ENCODE peak calls at places on chromosomes 3 and 15, in seven cellular contexts. One of them, this sample, is unnamed.

GRCh38 chr15:91634163-91634562 is 219.3 kb upstream of the SLCO3A1 start:
- DNase-seq in IMR-90: no peak
- DNase-seq in nephron progenitor cell: no peak
- DNase-seq in GM23338: no peak
- DNase-seq in HFFc6: no peak
- DNase-seq in ovary: no peak
- DNase-seq in astrocyte of the cerebellum: no peak
- DNase-seq in this sample: no peak

GRCh38 chr15:67101981-67102929 is 36.9 kb downstream of the SMAD3 start:
- DNase-seq in GM23338: no peak
- DNase-seq in astrocyte of the cerebellum: peak; percentile 87
- DNase-seq in ovary: no peak
- DNase-seq in IMR-90: peak; percentile 87
- DNase-seq in nephron progenitor cell: no peak
- DNase-seq in HFFc6: peak; percentile 77
- DNase-seq in this sample: peak; percentile 41

GRCh38 chr15:90529369-90530249 is at the start of gene CRTC3:
- DNase-seq in IMR-90: peak; percentile 48
- DNase-seq in ovary: peak; percentile 76
- DNase-seq in nephron progenitor cell: peak; percentile 64
- DNase-seq in astrocyte of the cerebellum: no peak
- DNase-seq in HFFc6: peak; percentile 26
- DNase-seq in GM23338: peak; percentile 48
- DNase-seq in this sample: peak; percentile 44

GRCh38 chr3:128492353-128493220 is at the start of gene GATA2:
- DNase-seq in IMR-90: no peak
- DNase-seq in astrocyte of the cerebellum: no peak
- DNase-seq in GM23338: peak; percentile 68
- DNase-seq in ovary: no peak
- DNase-seq in HFFc6: peak; percentile 24
- DNase-seq in nephron progenitor cell: peak; percentile 68
- DNase-seq in this sample: peak; percentile 33

GRCh38 chr15:76065267-76065666 is 5.5 kb downstream of the TMEM266 start:
- DNase-seq in GM23338: no peak
- DNase-seq in astrocyte of the cerebellum: no peak
- DNase-seq in nephron progenitor cell: no peak
- DNase-seq in IMR-90: no peak
- DNase-seq in ovary: no peak
- DNase-seq in HFFc6: no peak
- DNase-seq in this sample: no peak

GRCh38 chr3:187836848-187837770 is 91.8 kb upstream of the BCL6 start:
- DNase-seq in GM23338: no peak
- DNase-seq in astrocyte of the cerebellum: peak; percentile 38
- DNase-seq in ovary: no peak
- DNase-seq in HFFc6: peak; percentile 8
- DNase-seq in nephron progenitor cell: no peak
- DNase-seq in IMR-90: peak; percentile 10
- DNase-seq in this sample: peak; percentile 13

GRCh38 chr15:100895721-100896120 is 16.1 kb downstream of the ALDH1A3 start:
- DNase-seq in GM23338: no peak
- DNase-seq in astrocyte of the cerebellum: no peak
- DNase-seq in ovary: no peak
- DNase-seq in nephron progenitor cell: no peak
- DNase-seq in IMR-90: no peak
- DNase-seq in HFFc6: no peak
- DNase-seq in this sample: no peak

GRCh38 chr3:172154768-172155649 is 115.6 kb downstream of the FNDC3B start:
- DNase-seq in IMR-90: no peak
- DNase-seq in HFFc6: no peak
- DNase-seq in nephron progenitor cell: no peak
- DNase-seq in ovary: no peak
- DNase-seq in astrocyte of the cerebellum: no peak
- DNase-seq in GM23338: no peak
- DNase-seq in this sample: no peak

GRCh38 chr3:192850501-192850981 is 67.1 kb downstream of the MB21D2 start:
- DNase-seq in ovary: no peak
- DNase-seq in IMR-90: peak; percentile 86
- DNase-seq in nephron progenitor cell: no peak
- DNase-seq in astrocyte of the cerebellum: no peak
- DNase-seq in GM23338: no peak
- DNase-seq in HFFc6: peak; percentile 48
- DNase-seq in this sample: peak; percentile 54

GRCh38 chr3:20041197-20041780 is 1.0 kb downstream of the KAT2B start:
- DNase-seq in ovary: peak; percentile 75
- DNase-seq in GM23338: peak; percentile 70
- DNase-seq in HFFc6: peak; percentile 40
- DNase-seq in IMR-90: peak; percentile 56
- DNase-seq in astrocyte of the cerebellum: no peak
- DNase-seq in nephron progenitor cell: peak; percentile 83
- DNase-seq in this sample: peak; percentile 84

GRCh38 chr15:67127334-67127664 is 61.9 kb downstream of the SMAD3 start:
- DNase-seq in astrocyte of the cerebellum: no peak
- DNase-seq in GM23338: no peak
- DNase-seq in nephron progenitor cell: no peak
- DNase-seq in ovary: no peak
- DNase-seq in HFFc6: no peak
- DNase-seq in IMR-90: no peak
- DNase-seq in this sample: no peak

GRCh38 chr3:160449660-160450598 is at the start of gene TRIM59:
- DNase-seq in IMR-90: peak; percentile 97
- DNase-seq in nephron progenitor cell: peak; percentile 97
- DNase-seq in HFFc6: peak; percentile 98
- DNase-seq in astrocyte of the cerebellum: peak; percentile 93
- DNase-seq in GM23338: peak; percentile 99
- DNase-seq in ovary: peak; percentile 82
- DNase-seq in this sample: peak; percentile 98

GRCh38 chr15:89095556-89095955 is 7.3 kb downstream of the ABHD2 start:
- DNase-seq in IMR-90: no peak
- DNase-seq in HFFc6: no peak
- DNase-seq in ovary: no peak
- DNase-seq in astrocyte of the cerebellum: no peak
- DNase-seq in GM23338: no peak
- DNase-seq in nephron progenitor cell: no peak
- DNase-seq in this sample: no peak

GRCh38 chr15:60790641-60791040 is 311.7 kb upstream of the ICE2 start:
- DNase-seq in astrocyte of the cerebellum: no peak
- DNase-seq in IMR-90: no peak
- DNase-seq in HFFc6: no peak
- DNase-seq in nephron progenitor cell: no peak
- DNase-seq in GM23338: no peak
- DNase-seq in ovary: no peak
- DNase-seq in this sample: no peak

GRCh38 chr15:49088996-49089395 is 42.8 kb upstream of the SECISBP2L start:
- DNase-seq in GM23338: no peak
- DNase-seq in astrocyte of the cerebellum: no peak
- DNase-seq in IMR-90: no peak
- DNase-seq in ovary: no peak
- DNase-seq in nephron progenitor cell: no peak
- DNase-seq in HFFc6: no peak
- DNase-seq in this sample: no peak

GRCh38 chr3:60588806-60589205 is 662.4 kb downstream of the FHIT start:
- DNase-seq in nephron progenitor cell: no peak
- DNase-seq in astrocyte of the cerebellum: peak; percentile 22
- DNase-seq in IMR-90: peak; percentile 85
- DNase-seq in ovary: no peak
- DNase-seq in HFFc6: peak; percentile 77
- DNase-seq in GM23338: no peak
- DNase-seq in this sample: no peak

GRCh38 chr3:23723930-23724329 is 81.8 kb upstream of the UBE2E1 start:
- DNase-seq in HFFc6: no peak
- DNase-seq in GM23338: no peak
- DNase-seq in ovary: no peak
- DNase-seq in astrocyte of the cerebellum: no peak
- DNase-seq in nephron progenitor cell: no peak
- DNase-seq in IMR-90: no peak
- DNase-seq in this sample: no peak

GRCh38 chr3:152309535-152310317 is 41.0 kb downstream of the MBNL1 start:
- DNase-seq in nephron progenitor cell: no peak
- DNase-seq in astrocyte of the cerebellum: peak; percentile 36
- DNase-seq in GM23338: no peak
- DNase-seq in IMR-90: peak; percentile 83
- DNase-seq in HFFc6: peak; percentile 66
- DNase-seq in ovary: no peak
- DNase-seq in this sample: no peak

GRCh38 chr3:58776231-58776630 is 109.7 kb upstream of the FAM3D start:
- DNase-seq in IMR-90: no peak
- DNase-seq in nephron progenitor cell: no peak
- DNase-seq in astrocyte of the cerebellum: no peak
- DNase-seq in GM23338: peak; percentile 35
- DNase-seq in ovary: no peak
- DNase-seq in HFFc6: no peak
- DNase-seq in this sample: no peak

GRCh38 chr3:30618508-30618907 is 12.1 kb downstream of the TGFBR2 start:
- DNase-seq in HFFc6: no peak
- DNase-seq in ovary: no peak
- DNase-seq in GM23338: no peak
- DNase-seq in astrocyte of the cerebellum: no peak
- DNase-seq in IMR-90: no peak
- DNase-seq in nephron progenitor cell: no peak
- DNase-seq in this sample: no peak

DNA sequence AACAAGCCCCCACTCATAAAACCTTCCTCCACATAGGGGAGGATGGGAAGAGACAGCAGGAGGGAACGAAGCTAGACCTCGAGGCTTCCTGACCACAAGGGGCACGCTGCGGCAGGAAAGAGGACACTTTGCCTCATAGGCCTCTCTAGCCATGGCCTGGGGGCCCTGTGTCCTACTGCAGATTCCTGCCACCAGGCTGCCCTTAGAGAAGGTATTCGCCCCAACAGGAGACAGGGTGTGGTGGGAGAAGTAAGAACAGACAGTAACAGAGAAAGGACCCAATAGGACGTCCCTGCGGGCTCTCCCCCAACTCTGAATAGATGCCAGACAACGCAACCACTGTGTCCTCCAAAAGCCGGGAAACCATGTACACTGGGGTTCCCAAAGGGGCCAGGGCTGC is 36.8 kb downstream of the ADCY5 start:
- DNase-seq in nephron progenitor cell: no peak
- DNase-seq in IMR-90: no peak
- DNase-seq in GM23338: peak; percentile 64
- DNase-seq in astrocyte of the cerebellum: no peak
- DNase-seq in ovary: peak; percentile 46
- DNase-seq in HFFc6: no peak
- DNase-seq in this sample: no peak
- TF ChIP-seq CTCF in nephron progenitor cell: no peak
- TF ChIP-seq CTCF in IMR-90: no peak
- TF ChIP-seq CTCF in GM23338: peak; percentile 38
- TF ChIP-seq CTCF in astrocyte of the cerebellum: no peak
- TF ChIP-seq CTCF in ovary: peak; percentile 40
- TF ChIP-seq CTCF in HFFc6: peak; percentile 45
- TF ChIP-seq CTCF in this sample: no peak

GRCh38 chr3:81871358-81872152 is 110.1 kb upstream of the GBE1 start:
- DNase-seq in IMR-90: no peak
- DNase-seq in ovary: no peak
- DNase-seq in nephron progenitor cell: no peak
- DNase-seq in astrocyte of the cerebellum: no peak
- DNase-seq in GM23338: peak; percentile 32
- DNase-seq in HFFc6: no peak
- DNase-seq in this sample: no peak
- TF ChIP-seq CTCF in IMR-90: peak; percentile 5
- TF ChIP-seq CTCF in ovary: no peak
- TF ChIP-seq CTCF in nephron progenitor cell: peak; percentile 21
- TF ChIP-seq CTCF in astrocyte of the cerebellum: no peak
- TF ChIP-seq CTCF in GM23338: no peak
- TF ChIP-seq CTCF in HFFc6: peak; percentile 53
- TF ChIP-seq CTCF in this sample: no peak

DNA sequence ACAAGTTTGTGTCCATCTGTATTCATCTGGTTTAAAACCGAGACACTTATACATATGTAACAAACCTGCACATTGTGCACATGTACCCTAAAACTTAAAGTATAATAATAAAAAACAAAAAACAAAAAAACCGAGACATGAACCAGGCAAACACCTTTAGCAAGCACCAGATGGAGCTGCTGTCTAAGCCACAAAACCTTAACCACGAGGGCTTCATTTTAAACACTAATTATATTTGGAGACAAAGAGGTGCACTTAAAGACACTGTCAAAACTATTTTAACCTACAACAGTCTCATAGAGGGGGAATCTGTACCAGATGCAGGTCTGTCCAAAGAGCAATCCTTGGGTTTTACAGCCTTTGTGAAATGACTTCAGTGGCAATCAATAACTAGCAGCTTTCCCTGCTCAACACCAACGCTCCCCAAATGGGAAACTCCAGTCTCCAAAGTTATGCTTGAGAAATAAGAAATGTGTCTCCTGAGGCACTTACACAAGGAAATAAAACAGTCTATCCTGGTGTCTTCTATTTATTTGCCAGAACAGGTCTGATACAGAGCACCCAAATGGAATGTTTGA is 115.7 kb upstream of the TSPAN3 start:
- DNase-seq in HFFc6: peak; percentile 17
- DNase-seq in GM23338: peak; percentile 41
- DNase-seq in nephron progenitor cell: no peak
- DNase-seq in astrocyte of the cerebellum: peak; percentile 27
- DNase-seq in ovary: no peak
- DNase-seq in IMR-90: peak; percentile 47
- DNase-seq in this sample: peak; percentile 20
- TF ChIP-seq CTCF in HFFc6: peak; percentile 78
- TF ChIP-seq CTCF in GM23338: peak; percentile 72
- TF ChIP-seq CTCF in nephron progenitor cell: peak; percentile 28
- TF ChIP-seq CTCF in astrocyte of the cerebellum: peak; percentile 71
- TF ChIP-seq CTCF in ovary: peak; percentile 39
- TF ChIP-seq CTCF in IMR-90: peak; percentile 62
- TF ChIP-seq CTCF in this sample: peak; percentile 50

GRCh38 chr3:61683409-61684261 is 122.3 kb downstream of the PTPRG start:
- DNase-seq in nephron progenitor cell: no peak
- DNase-seq in GM23338: no peak
- DNase-seq in HFFc6: no peak
- DNase-seq in ovary: no peak
- DNase-seq in astrocyte of the cerebellum: no peak
- DNase-seq in IMR-90: no peak
- DNase-seq in this sample: no peak

GRCh38 chr3:61681636-61682035 is 120.3 kb downstream of the PTPRG start:
- DNase-seq in HFFc6: no peak
- DNase-seq in ovary: no peak
- DNase-seq in GM23338: no peak
- DNase-seq in IMR-90: no peak
- DNase-seq in nephron progenitor cell: no peak
- DNase-seq in astrocyte of the cerebellum: no peak
- DNase-seq in this sample: no peak

GRCh38 chr3:61679103-61679502 is 117.7 kb downstream of the PTPRG start:
- DNase-seq in IMR-90: no peak
- DNase-seq in GM23338: no peak
- DNase-seq in nephron progenitor cell: no peak
- DNase-seq in HFFc6: no peak
- DNase-seq in ovary: no peak
- DNase-seq in astrocyte of the cerebellum: no peak
- DNase-seq in this sample: no peak

GRCh38 chr3:61682671-61683408 is 121.5 kb downstream of the PTPRG start:
- DNase-seq in IMR-90: peak; percentile 55
- DNase-seq in nephron progenitor cell: no peak
- DNase-seq in GM23338: no peak
- DNase-seq in HFFc6: peak; percentile 93
- DNase-seq in astrocyte of the cerebellum: no peak
- DNase-seq in ovary: no peak
- DNase-seq in this sample: peak; percentile 82

DNA sequence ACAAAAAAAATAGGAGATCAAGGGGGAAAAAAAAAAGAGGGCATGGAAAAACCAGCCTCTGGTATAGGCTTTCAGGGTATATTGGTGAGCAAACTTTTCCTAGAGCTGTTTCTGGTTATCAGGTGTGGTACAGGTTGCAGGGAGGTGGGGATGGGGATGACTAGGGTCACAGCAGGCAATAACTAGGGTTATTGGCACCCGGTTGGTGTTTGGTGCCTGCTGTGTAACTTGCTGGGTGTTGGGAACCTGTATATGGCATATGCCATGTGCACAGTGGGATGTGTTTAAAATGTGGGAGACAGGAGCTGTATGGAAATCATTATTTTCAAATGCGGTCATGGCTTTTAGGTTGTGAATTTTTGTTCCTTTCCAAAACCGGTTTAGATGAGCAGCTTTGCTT is 119.2 kb downstream of the PTPRG start:
- DNase-seq in astrocyte of the cerebellum: no peak
- DNase-seq in HFFc6: no peak
- DNase-seq in nephron progenitor cell: no peak
- DNase-seq in IMR-90: no peak
- DNase-seq in ovary: no peak
- DNase-seq in GM23338: no peak
- DNase-seq in this sample: no peak
- TF ChIP-seq CTCF in astrocyte of the cerebellum: no peak
- TF ChIP-seq CTCF in HFFc6: no peak
- TF ChIP-seq CTCF in nephron progenitor cell: no peak
- TF ChIP-seq CTCF in IMR-90: no peak
- TF ChIP-seq CTCF in ovary: no peak
- TF ChIP-seq CTCF in GM23338: no peak
- TF ChIP-seq CTCF in this sample: no peak

This sample was measured in foreskin fibroblast.